ENCODE peak calls at places on chromosome 4, in six cellular contexts. G is AG09319; J is nucleus accumbens; T is aorta; B is germinal center; D is activated effector memory CD4-positive, alpha-beta T cell treated with anti-CD3 and anti-CD28 coated beads, Interleukin-2, amount 50 U/mL, for 16 hours. P is an unnamed sample.

GRCh38 chr4:94251094-94251493 is 43.4 kb downstream of the SMARCAD1 start:
- DNase-seq in D (no peak), G (no peak), J (no peak), T (no peak), B (no peak), P (no peak)

GRCh38 chr4:120071192-120071795 is 4.6 kb upstream of the MAD2L1 start:
- DNase-seq in J (peak; percentile 1), D (no peak), G (peak; percentile 49), T (no peak), B (peak; percentile 49), P (no peak)

GRCh38 chr4:76605099-76605563 is 170.1 kb downstream of the SHROOM3 start:
- DNase-seq in D (no peak), G (no peak), T (no peak), J (no peak), B (no peak), P (no peak)

GRCh38 chr4:112898357-112899141 is 150.9 kb upstream of the ANK2 start:
- DNase-seq in D (no peak), B (no peak), G (no peak), J (no peak), T (no peak), P (no peak)

GRCh38 chr4:168163106-168163505 is 70.8 kb downstream of the ANXA10 start:
- DNase-seq in T (no peak), J (no peak), G (no peak), B (no peak), D (no peak), P (no peak)

GRCh38 chr4:74410272-74410671 is 34.7 kb upstream of the AREG start:
- DNase-seq in T (no peak), B (no peak), J (no peak), G (no peak), D (no peak), P (no peak)

GRCh38 chr4:156536661-156537060 is 434.9 kb downstream of the PDGFC start:
- DNase-seq in T (no peak), B (no peak), J (no peak), G (no peak), D (no peak), P (no peak)

GRCh38 chr4:55351824-55352223 is 5.8 kb downstream of the SRD5A3 start:
- DNase-seq in G (no peak), B (no peak), T (no peak), D (no peak), J (no peak), P (no peak)

GRCh38 chr4:76023381-76023780 is at the start of gene CXCL10:
- DNase-seq in D (no peak), B (no peak), J (no peak), T (no peak), G (no peak), P (no peak)